ENCODE peak calls at places on chromosomes 3 and 15, in six cellular contexts. W is choroid plexus epithelial cell; A is AG10803; C is CD8-positive, alpha-beta T cell; I is AG04450; L is body of pancreas. O is an unnamed sample.

GRCh38 chr15:41585140-41586047 is 26.4 kb downstream of the TYRO3 start:
- DNase-seq in W (peak; percentile 64), A (peak; percentile 56), C (peak; percentile 34), I (no peak), L (peak; percentile 69), O (peak; percentile 27)

GRCh38 chr3:55484741-55485207 is 2.3 kb downstream of the WNT5A start:
- DNase-seq in W (peak; percentile 50), A (no peak), C (no peak), I (no peak), L (no peak), O (no peak)

GRCh38 chr15:52642386-52643361 is 36.5 kb downstream of the ATOSA start:
- DNase-seq in W (peak; percentile 60), A (peak; percentile 81), C (no peak), I (peak; percentile 27), L (no peak), O (no peak)

GRCh38 chr3:150627557-150627956 is 24.4 kb downstream of the SELENOT start:
- DNase-seq in W (peak; percentile 54), A (no peak), C (no peak), I (peak; percentile 26), L (no peak), O (no peak)

GRCh38 chr3:63863150-63864007 is at the start of the genes ATXN7 and THOC7:
- DNase-seq in W (peak; percentile 52), A (peak; percentile 61), C (peak; percentile 70), I (no peak), L (peak; percentile 77), O (peak; percentile 72)

GRCh38 chr3:113151475-113152031 is 59.8 kb upstream of the BOC start:
- DNase-seq in W (peak; percentile 80), A (peak; percentile 34), C (no peak), I (no peak), L (no peak), O (no peak)

GRCh38 chr3:13494463-13495350 is 14.6 kb downstream of the HDAC11 start:
- DNase-seq in W (peak; percentile 61), A (peak; percentile 36), C (no peak), I (no peak), L (no peak), O (peak; percentile 49)

GRCh38 chr3:134353171-134353825 is 20.9 kb downstream of the AMOTL2 start:
- DNase-seq in W (no peak), A (peak; percentile 60), C (no peak), I (no peak), L (no peak), O (no peak)

GRCh38 chr3:133408366-133408765 is 8.5 kb downstream of the BFSP2 start:
- DNase-seq in W (peak; percentile 5), A (peak; percentile 24), C (no peak), I (no peak), L (no peak), O (no peak)

GRCh38 chr15:60912984-60913697 is 316.0 kb downstream of the RORA start:
- DNase-seq in W (no peak), A (no peak), C (no peak), I (no peak), L (peak; percentile 38), O (no peak)

GRCh38 chr15:66962522-66962921 is 102.9 kb upstream of the SMAD3 start:
- DNase-seq in W (no peak), A (no peak), C (no peak), I (no peak), L (no peak), O (no peak)

GRCh38 chr3:172717493-172718088 is 6.7 kb upstream of the NCEH1 start:
- DNase-seq in W (peak; percentile 28), A (no peak), C (no peak), I (no peak), L (no peak), O (peak; percentile 39)

GRCh38 chr3:57078366-57079220 is 18.1 kb downstream of the SPATA12 start:
- DNase-seq in W (peak; percentile 86), A (peak; percentile 76), C (no peak), I (no peak), L (peak; percentile 48), O (peak; percentile 94)

GRCh38 chr3:107220538-107220937 is 156.7 kb upstream of the CCDC54 start:
- DNase-seq in W (peak; percentile 87), A (no peak), C (no peak), I (no peak), L (no peak), O (no peak)

GRCh38 chr3:16837602-16838001 is 47.2 kb upstream of the PLCL2 start:
- DNase-seq in W (no peak), A (no peak), C (no peak), I (no peak), L (peak; percentile 31), O (no peak)

GRCh38 chr3:9349321-9350117 is 13.3 kb upstream of the THUMPD3 start:
- DNase-seq in W (peak; percentile 59), A (peak; percentile 88), C (no peak), I (no peak), L (no peak), O (peak; percentile 43)

GRCh38 chr3:157618075-157618760 is 115.0 kb upstream of the VEPH1 start:
- DNase-seq in W (peak; percentile 81), A (peak; percentile 81), C (peak; percentile 23), I (peak; percentile 18), L (no peak), O (peak; percentile 66)

GRCh38 chr3:59326246-59327024 is 276.6 kb upstream of the CFAP20DC start:
- DNase-seq in W (no peak), A (peak; percentile 21), C (no peak), I (no peak), L (no peak), O (peak; percentile 9)

GRCh38 chr3:193590088-193590856 is 2.7 kb upstream of the OPA1 start:
- DNase-seq in W (peak; percentile 76), A (peak; percentile 15), C (no peak), I (no peak), L (no peak), O (peak; percentile 34)

GRCh38 chr3:172616061-172616461 is 92.8 kb upstream of the TNFSF10 start:
- DNase-seq in W (peak; percentile 67), A (peak; percentile 49), C (no peak), I (no peak), L (no peak), O (no peak)

GRCh38 chr3:189058071-189058470 is 113.7 kb upstream of the TPRG1 start:
- DNase-seq in W (no peak), A (no peak), C (no peak), I (no peak), L (no peak), O (no peak)

GRCh38 chr15:45548753-45549520 is 26.4 kb upstream of the SLC30A4 start:
- DNase-seq in W (no peak), A (peak; percentile 68), C (no peak), I (no peak), L (no peak), O (no peak)

GRCh38 chr3:32147935-32148334 is 41.5 kb downstream of the GPD1L start:
- DNase-seq in W (peak; percentile 4), A (no peak), C (no peak), I (no peak), L (no peak), O (peak; percentile 26)
- TF ChIP-seq CTCF in W (peak; percentile 9), A (no peak), C (no peak), I (no peak), L (no peak), O (no peak)

DNA sequence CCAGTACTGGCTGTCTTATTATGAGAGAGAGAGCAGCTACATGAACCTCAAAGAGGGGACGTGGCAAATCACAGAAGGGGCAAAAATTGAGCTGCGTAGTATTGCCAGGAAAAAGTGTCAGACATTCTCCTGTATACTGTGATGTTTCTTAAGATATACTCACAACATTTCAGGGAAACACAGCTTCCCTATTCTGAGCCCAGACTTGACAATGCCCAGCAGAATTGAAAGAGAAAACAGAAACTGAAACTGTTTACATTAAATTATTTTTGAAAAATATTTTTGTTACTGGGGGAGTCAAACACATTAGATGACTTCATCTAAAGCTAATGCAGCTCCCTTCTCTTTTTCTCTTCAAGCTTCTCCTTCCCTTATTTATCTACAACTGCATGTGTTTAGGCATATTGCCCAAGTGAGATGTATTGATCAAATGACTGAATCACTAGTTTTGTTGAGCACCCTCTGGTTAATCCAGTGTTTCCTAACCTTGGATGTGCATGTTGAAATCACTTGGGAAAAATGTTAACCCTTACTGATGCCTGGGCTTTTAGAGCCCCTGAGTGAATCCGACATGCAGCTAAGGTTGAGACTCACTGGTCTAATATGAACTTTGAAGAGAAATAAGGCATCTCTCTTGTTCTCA is 39.5 kb downstream of the CADPS start:
- DNase-seq in W (no peak), A (no peak), C (no peak), I (no peak), L (no peak), O (no peak)
- H3K4me3 ChIP-seq in W (no peak overlapping the region), A (no peak overlapping the region), C (no peak overlapping the region), I (no peak overlapping the region), L (no peak overlapping the region), O (no peak overlapping the region)

GRCh38 chr3:125143538-125143937 is 69.0 kb downstream of the SLC12A8 start:
- DNase-seq in W (no peak), A (no peak), C (no peak), I (no peak), L (no peak), O (no peak)
- TF ChIP-seq CTCF in W (no peak), A (no peak), C (no peak), I (no peak), L (no peak), O (no peak)

GRCh38 chr15:95303659-95304058 is 1026.8 kb upstream of the NR2F2 start:
- DNase-seq in W (no peak), A (no peak), C (no peak), I (no peak), L (no peak), O (no peak)
- H3K4me3 ChIP-seq in W (no peak overlapping the region), A (no peak overlapping the region), C (no peak overlapping the region), I (no peak overlapping the region), L (no peak overlapping the region), O (no peak overlapping the region)

GRCh38 chr15:32029409-32029861 is 880 bp upstream of the CHRNA7 start:
- DNase-seq in W (no peak), A (no peak), C (no peak), I (no peak), L (peak; percentile 42), O (peak; percentile 25)
- TF ChIP-seq CTCF in W (no peak), A (no peak), C (no peak), I (peak; percentile 18), L (peak; percentile 43), O (peak; percentile 46)

GRCh38 chr3:80785875-80786274 is 975.6 kb downstream of the GBE1 start:
- DNase-seq in W (no peak), A (no peak), C (no peak), I (no peak), L (no peak), O (no peak)
- H3K4me3 ChIP-seq in W (no peak overlapping the region), A (no peak overlapping the region), C (no peak overlapping the region), I (no peak overlapping the region), L (no peak overlapping the region), O (no peak overlapping the region)